ENCODE peak calls at places on chromosomes 7 and 10, in nine cellular contexts. J, W, X, M, K, D, S, H and B are unnamed samples.

GRCh38 chr10:29688230-29688634 is 53.5 kb upstream of the SVIL start:
- DNase-seq in K (no peak), X (no peak), D (no peak), W (no peak), J (no peak), S (no peak), H (no peak), M (no peak), B (no peak)

GRCh38 chr7:51267169-51267568 is 49.4 kb downstream of the COBL start:
- DNase-seq in K (no peak), M (no peak), X (no peak), D (no peak), W (no peak), J (no peak), H (no peak), S (no peak), B (no peak)

GRCh38 chr7:30977896-30978564 is 14.3 kb downstream of the GHRHR start:
- DNase-seq in X (peak), K (no peak), M (peak), J (peak), H (no peak), S (peak), D (no peak), W (peak), B (peak)

GRCh38 chr7:22945584-22945983 is 68.3 kb downstream of the HYCC1 start:
- DNase-seq in D (no peak), X (no peak), W (peak), M (no peak), K (no peak), S (no peak), J (no peak), H (no peak), B (no peak)

GRCh38 chr10:88652621-88653020 is 11.6 kb upstream of the LIPF start:
- DNase-seq in W (peak), X (no peak), S (no peak), M (no peak), H (no peak), J (no peak), K (no peak), D (no peak), B (no peak)

GRCh38 chr10:120012566-120012965 is 120.0 kb downstream of the SEC23IP start:
- DNase-seq in X (no peak), J (no peak), D (no peak), M (no peak), K (no peak), W (peak), S (no peak), H (no peak), B (no peak)

GRCh38 chr10:102642553-102643345 is 1.5 kb upstream of the TRIM8 start:
- DNase-seq in M (peak), K (peak), D (peak), S (no peak), J (peak), H (peak), W (peak), X (peak), B (peak)

GRCh38 chr10:24762966-24763623 is 39.4 kb upstream of the ARHGAP21 start:
- DNase-seq in J (no peak), X (no peak), K (no peak), D (no peak), W (peak), H (no peak), S (peak), M (no peak), B (no peak)

GRCh38 chr10:119448579-119449209 is 93.8 kb downstream of the RGS10 start:
- DNase-seq in H (no peak), W (no peak), J (no peak), S (no peak), K (no peak), X (no peak), D (no peak), M (no peak), B (no peak)

GRCh38 chr10:58409956-58410610 is 24.9 kb downstream of the TFAM start:
- DNase-seq in D (no peak), K (no peak), X (no peak), W (no peak), S (no peak), J (no peak), H (no peak), M (no peak), B (no peak)

GRCh38 chr10:66505003-66505707 is 420.7 kb upstream of the LRRTM3 start:
- DNase-seq in D (no peak), W (peak), K (no peak), X (no peak), M (no peak), J (no peak), H (no peak), S (no peak), B (no peak)

GRCh38 chr10:71347587-71348395 is 28.7 kb downstream of the SLC29A3 start:
- DNase-seq in J (no peak), K (no peak), X (peak), S (no peak), M (no peak), W (no peak), D (no peak), H (no peak), B (no peak)

GRCh38 chr10:3754727-3755439 is 30.1 kb downstream of the KLF6 start:
- DNase-seq in X (no peak), K (no peak), H (peak), M (peak), D (no peak), S (peak), W (peak), J (no peak), B (no peak)

GRCh38 chr10:50635286-50635685 is 11.5 kb upstream of the SGMS1 start:
- DNase-seq in M (no peak), S (no peak), X (no peak), K (no peak), J (no peak), W (peak), D (no peak), H (no peak), B (no peak)

GRCh38 chr10:129963076-129963830 is 821 bp downstream of the EBF3 start:
- DNase-seq in X (no peak), H (no peak), W (peak), M (no peak), S (no peak), J (peak), K (no peak), D (peak), B (peak)

GRCh38 chr10:103812004-103812403 is 43.4 kb downstream of the SH3PXD2A start:
- DNase-seq in W (no peak), S (no peak), H (no peak), J (no peak), X (no peak), M (peak), D (peak), K (no peak), B (no peak)
- TF ChIP-seq POLR2A in W (no peak), S (no peak), H (no peak), J (no peak), X (no peak), M (no peak), D (no peak), K (no peak), B (no peak)

DNA sequence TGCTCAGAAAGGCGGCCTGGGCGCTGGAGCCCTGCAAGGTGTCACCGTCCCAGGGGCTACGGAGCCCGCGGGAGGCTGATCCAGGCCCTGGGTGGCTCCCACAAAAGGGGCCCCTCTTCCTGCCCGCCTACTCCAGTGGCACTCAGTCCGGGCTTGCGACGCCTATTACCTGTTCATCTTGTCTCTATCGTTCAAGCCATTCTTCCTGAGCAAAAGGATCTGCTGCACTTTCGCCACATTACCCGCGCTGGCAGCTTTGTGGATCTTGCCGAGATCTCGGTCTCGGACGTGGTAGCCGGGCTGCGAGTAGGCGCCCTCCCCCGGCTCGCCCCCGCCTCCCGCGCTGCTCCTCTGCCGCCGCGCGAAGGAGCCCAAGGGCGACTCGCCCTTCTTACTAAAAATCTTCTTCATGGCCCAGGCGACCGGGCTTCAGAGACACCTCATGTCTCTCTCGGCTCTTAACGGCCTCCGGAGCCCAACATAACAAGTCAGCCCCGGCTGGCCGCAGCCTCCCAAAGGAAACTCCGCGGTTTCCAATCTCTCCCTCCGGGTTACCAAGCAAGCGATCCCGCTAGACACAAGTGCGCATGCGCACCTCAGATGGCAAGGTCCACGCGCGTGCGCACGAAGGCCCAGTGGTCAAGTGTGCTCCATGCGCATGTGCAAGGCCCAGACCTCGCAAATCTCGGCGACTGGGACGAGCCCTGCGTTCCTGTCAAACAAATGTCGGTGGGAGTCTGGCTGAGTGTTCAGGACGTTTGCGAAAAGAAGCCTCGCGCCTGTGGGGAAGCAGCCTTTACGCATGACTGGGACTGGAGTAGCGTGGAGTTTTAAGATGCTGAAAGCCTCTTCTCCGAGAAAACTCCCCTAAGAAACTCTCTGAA is at the start of gene ANKRD26:
- DNase-seq in J (peak), K (peak), X (peak), M (peak), H (peak), D (peak), W (peak), S (peak), B (peak)
- H3K27ac ChIP-seq in J (peak), K (peak), X (peak), M (peak), H (peak), D (peak), W (peak), S (peak), B (peak)

GRCh38 chr10:98267894-98268693 is at the start of gene LOXL4:
- DNase-seq in W (no peak), J (peak), D (no peak), H (no peak), S (peak), K (peak), M (no peak), X (no peak), B (peak)
- TF ChIP-seq POLR2A in W (no peak), J (peak), D (no peak), H (no peak), S (no peak), K (no peak), M (no peak), X (no peak), B (no peak)

GRCh38 chr10:77971804-77972144 is 45.2 kb upstream of the DLG5 start:
- DNase-seq in S (no peak), M (no peak), H (no peak), D (peak), W (no peak), X (no peak), J (no peak), K (no peak), B (no peak)

GRCh38 chr10:77972148-77972547 is 45.6 kb upstream of the DLG5 start:
- DNase-seq in H (no peak), X (no peak), K (no peak), S (no peak), M (no peak), D (no peak), W (no peak), J (no peak), B (no peak)

GRCh38 chr10:77970869-77971803 is 44.6 kb upstream of the DLG5 start:
- DNase-seq in J (peak), H (peak), S (peak), D (peak), X (peak), K (peak), W (peak), M (peak), B (peak)

GRCh38 chr10:77967611-77968022 is 41.1 kb upstream of the DLG5 start:
- DNase-seq in S (no peak), M (no peak), H (no peak), D (peak), X (no peak), J (no peak), W (no peak), K (no peak), B (no peak)

GRCh38 chr10:77969029-77969635 is 42.6 kb upstream of the DLG5 start:
- DNase-seq in X (no peak), K (peak), M (no peak), D (no peak), S (no peak), W (no peak), J (peak), H (no peak), B (peak)
- H3K27ac ChIP-seq in X (peak), K (no peak), M (no peak), D (no peak), S (no peak), W (no peak), J (no peak), H (no peak), B (peak)

DNA sequence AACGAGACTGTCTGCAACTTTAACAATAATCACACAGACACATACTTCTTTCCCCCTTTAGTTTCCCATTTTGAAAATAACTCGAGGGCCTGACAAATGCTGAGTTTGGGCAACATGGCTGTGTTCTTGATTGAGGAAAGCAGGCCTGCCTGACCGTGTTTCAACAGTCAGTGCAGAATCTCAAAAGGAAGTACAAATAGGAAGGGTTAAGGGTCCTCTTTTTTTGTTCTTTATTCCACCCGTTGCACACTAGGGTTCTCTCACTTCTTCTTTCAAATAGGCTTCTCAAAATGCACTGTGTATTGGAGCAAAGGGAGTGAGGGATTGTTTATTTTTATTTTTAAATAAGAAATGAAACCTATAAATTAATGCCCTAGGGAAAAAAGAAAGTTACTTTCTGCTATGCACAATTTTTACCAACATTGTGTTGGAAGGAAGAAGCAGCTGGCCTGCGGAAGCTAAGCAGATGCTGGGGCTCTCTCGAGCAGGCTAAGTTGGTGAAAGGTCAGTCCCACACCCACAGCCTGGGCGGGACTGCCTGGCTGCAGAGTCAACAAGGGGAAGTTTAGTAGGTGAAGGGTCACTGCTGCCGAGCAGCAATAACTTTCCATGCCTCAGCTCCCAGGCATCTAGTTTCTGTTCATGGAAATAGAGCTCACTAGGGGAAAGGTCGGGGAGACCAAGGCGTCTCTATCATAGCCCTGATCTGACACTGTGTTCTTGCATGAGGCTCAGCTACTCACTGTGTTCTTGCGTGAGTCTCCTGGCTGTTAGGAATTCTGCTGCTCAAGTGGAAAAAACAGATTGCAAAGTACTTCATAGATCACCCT is 12.2 kb upstream of the PDK4 start:
- DNase-seq in H (peak), S (peak), K (peak), W (peak), M (peak), D (peak), X (peak), J (peak), B (peak)
- TF ChIP-seq POLR2A in H (peak), S (no peak), K (peak), W (no peak), M (no peak), D (no peak), X (no peak), J (no peak), B (no peak)

GRCh38 chr7:121054925-121055324 is 66.4 kb downstream of the CPED1 start:
- DNase-seq in H (no peak), X (no peak), W (no peak), J (no peak), D (no peak), M (no peak), K (no peak), S (no peak), B (no peak)

GRCh38 chr7:121057878-121058277 is 69.4 kb downstream of the CPED1 start:
- DNase-seq in X (no peak), W (no peak), M (no peak), H (no peak), D (no peak), S (no peak), K (no peak), J (no peak), B (no peak)

GRCh38 chr7:121062684-121063279 is 74.3 kb downstream of the CPED1 start:
- DNase-seq in D (no peak), H (no peak), W (no peak), S (no peak), X (no peak), J (no peak), M (no peak), K (no peak), B (no peak)

GRCh38 chr7:121061826-121062582 is 73.5 kb downstream of the CPED1 start:
- DNase-seq in M (no peak), J (no peak), S (no peak), X (no peak), K (no peak), H (no peak), W (no peak), D (no peak), B (no peak)

GRCh38 chr7:121058975-121059374 is 70.5 kb downstream of the CPED1 start:
- DNase-seq in S (no peak), D (no peak), H (no peak), X (no peak), K (no peak), M (no peak), J (no peak), W (no peak), B (no peak)
- H3K27ac ChIP-seq in S (no peak), D (no peak), H (no peak), X (no peak), K (no peak), M (no peak), J (no peak), W (no peak), B (no peak)

GRCh38 chr10:23439452-23439919 is 611 bp downstream of the OTUD1 start:
- DNase-seq in M (no peak), H (no peak), W (no peak), X (peak), D (no peak), S (peak), K (no peak), J (no peak), B (peak)

GRCh38 chr10:23437987-23438546 is 808 bp upstream of the OTUD1 start:
- DNase-seq in H (no peak), M (no peak), J (no peak), K (no peak), D (peak), X (no peak), S (no peak), W (no peak), B (no peak)

GRCh38 chr10:23439920-23440875 is 1.3 kb downstream of the OTUD1 start:
- DNase-seq in S (peak), J (peak), K (peak), D (peak), M (peak), W (peak), H (peak), X (peak), B (peak)

GRCh38 chr10:23435378-23435777 is 3.5 kb upstream of the OTUD1 start:
- DNase-seq in H (no peak), M (no peak), X (no peak), D (no peak), J (no peak), W (no peak), K (no peak), S (no peak), B (no peak)

DNA sequence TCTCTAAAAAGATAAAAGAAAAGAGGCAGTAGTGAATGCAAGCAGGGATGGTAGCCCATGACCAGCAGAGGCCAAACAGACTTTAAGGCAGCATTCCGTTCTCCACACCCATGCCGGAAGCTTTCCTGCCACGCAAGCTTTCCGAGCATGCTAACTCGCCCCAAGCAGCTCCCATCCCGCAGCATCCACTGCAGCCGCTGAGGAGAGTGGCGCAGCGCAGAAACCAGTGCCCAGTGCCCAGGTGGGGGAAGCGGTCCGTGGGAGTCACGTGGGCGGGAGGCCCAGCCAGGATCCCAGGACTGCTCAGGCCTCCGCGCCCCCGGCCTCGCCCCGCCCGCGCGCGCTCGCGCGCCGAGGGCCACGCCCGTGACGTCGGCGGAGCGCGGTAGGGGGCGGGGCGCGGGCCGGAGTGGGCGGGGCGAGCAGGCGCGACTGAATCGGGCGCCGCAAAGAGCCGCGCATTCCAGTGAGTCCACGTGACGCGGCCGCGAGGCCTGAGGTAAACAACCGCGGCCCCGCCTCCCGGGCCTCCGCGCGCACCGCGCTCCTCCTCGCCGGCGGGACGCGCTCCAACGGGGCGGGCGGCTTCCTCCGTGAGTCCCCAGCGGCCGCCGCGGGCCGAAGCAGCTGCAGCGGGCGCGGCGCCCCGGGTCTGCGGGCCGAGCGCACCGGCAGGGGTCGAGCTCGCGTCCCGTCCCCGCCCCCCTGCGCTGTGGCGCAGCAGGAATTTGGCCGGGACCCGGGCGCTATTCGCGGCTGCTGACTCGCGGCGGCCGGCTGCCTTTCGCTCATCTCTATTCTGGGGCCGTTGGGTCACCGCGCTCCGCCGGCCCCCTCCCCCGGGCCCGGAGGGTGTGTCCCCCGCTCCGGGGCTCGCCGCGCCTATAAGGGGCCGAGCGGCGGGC is at the start of gene OTUD1:
- DNase-seq in K (peak), S (peak), D (peak), X (peak), H (peak), W (peak), M (peak), J (peak), B (peak)
- TF ChIP-seq POLR2A in K (peak), S (peak), D (peak), X (peak), H (peak), W (peak), M (peak), J (no peak), B (no peak)